ENCODE peak calls at places on chromosomes 2 and 18, in five cellular contexts. E, R, D, J and X are unnamed samples.
A peak's percentile ranks its signal among the peaks of the same experiment; 100 is the strongest.

GRCh38 chr18:74435740-74436139 is 21.4 kb downstream of the DIPK1C start:
- DNase-seq in E (no peak), R (no peak), D (no peak), J (no peak), X (no peak)

GRCh38 chr2:110868971-110869370 is 136.6 kb downstream of the ACOXL start:
- DNase-seq in E (no peak), R (no peak), D (no peak), J (no peak), X (no peak)

GRCh38 chr2:174342600-174343342 is 8.0 kb downstream of the SP9 start:
- DNase-seq in E (no peak), R (no peak), D (no peak), J (no peak), X (peak; percentile 53)

GRCh38 chr2:230908595-230909191 is 16.3 kb downstream of the GPR55 start:
- DNase-seq in E (peak; percentile 79), R (peak; percentile 33), D (no peak), J (peak; percentile 27), X (peak; percentile 95)

GRCh38 chr2:63539416-63540162 is 48.7 kb downstream of the WDPCP start:
- DNase-seq in E (no peak), R (no peak), D (no peak), J (no peak), X (no peak)

GRCh38 chr2:217948341-217948791 is 54.4 kb downstream of the TNS1 start:
- DNase-seq in E (no peak), R (no peak), D (no peak), J (no peak), X (no peak)

GRCh38 chr18:2529154-2529553 is 42.2 kb downstream of the METTL4 start:
- DNase-seq in E (peak; percentile 92), R (peak; percentile 32), D (no peak), J (no peak), X (no peak)

GRCh38 chr2:14516844-14517243 is 115.7 kb upstream of the LRATD1 start:
- DNase-seq in E (peak; percentile 27), R (no peak), D (no peak), J (no peak), X (peak; percentile 51)

GRCh38 chr2:5915926-5916325 is 223.7 kb downstream of the SOX11 start:
- DNase-seq in E (peak; percentile 40), R (peak; percentile 69), D (peak; percentile 41), J (no peak), X (no peak)

GRCh38 chr18:57276720-57277284 is 75.6 kb upstream of the ST8SIA3 start:
- DNase-seq in E (no peak), R (no peak), D (no peak), J (no peak), X (no peak)

GRCh38 chr2:189409136-189409535 is 32.1 kb upstream of the WDR75 start:
- DNase-seq in E (peak; percentile 34), R (no peak), D (no peak), J (no peak), X (no peak)

GRCh38 chr18:7624697-7625096 is 57.6 kb downstream of the PTPRM start:
- DNase-seq in E (no peak), R (no peak), D (no peak), J (no peak), X (no peak)

GRCh38 chr2:219689676-219690628 is 62.5 kb downstream of the SLC4A3 start:
- DNase-seq in E (peak; percentile 76), R (peak; percentile 65), D (peak; percentile 51), J (no peak), X (peak; percentile 68)

GRCh38 chr2:42741140-42741539 is 22.8 kb downstream of the OXER1 start:
- DNase-seq in E (no peak), R (no peak), D (no peak), J (no peak), X (no peak)

GRCh38 chr2:135832891-135833290 is 4.1 kb downstream of the LCT start:
- DNase-seq in E (no peak), R (no peak), D (no peak), J (no peak), X (peak; percentile 73)

GRCh38 chr2:122018736-122019135 is 263.3 kb downstream of the TSN start:
- DNase-seq in E (no peak), R (no peak), D (no peak), J (no peak), X (no peak)

DNA sequence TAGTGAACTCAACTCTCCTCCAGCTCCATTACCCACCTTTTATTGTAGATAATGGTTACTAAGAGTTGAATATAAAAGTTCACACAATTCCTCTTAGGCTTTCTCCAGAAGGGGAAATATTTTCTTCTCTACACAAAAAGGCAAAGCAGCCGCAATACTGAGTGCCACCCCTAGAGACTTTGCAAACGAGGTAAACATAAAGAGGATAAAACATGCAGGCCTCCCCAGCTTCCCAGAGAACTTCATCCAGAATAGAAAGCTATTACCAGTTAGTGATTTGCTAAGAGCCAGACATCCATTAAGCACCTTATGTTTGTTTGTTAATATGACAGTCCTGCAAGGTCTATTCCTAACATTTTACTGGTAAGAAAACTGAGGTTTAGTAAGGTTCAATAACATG is 17.4 kb downstream of the ZNF521 start:
- DNase-seq in E (no peak), R (no peak), D (no peak), J (no peak), X (no peak)
- TF ChIP-seq CTCF in E (peak; percentile 46), R (peak; percentile 54), D (no peak), J (no peak), X (peak; percentile 16)

DNA sequence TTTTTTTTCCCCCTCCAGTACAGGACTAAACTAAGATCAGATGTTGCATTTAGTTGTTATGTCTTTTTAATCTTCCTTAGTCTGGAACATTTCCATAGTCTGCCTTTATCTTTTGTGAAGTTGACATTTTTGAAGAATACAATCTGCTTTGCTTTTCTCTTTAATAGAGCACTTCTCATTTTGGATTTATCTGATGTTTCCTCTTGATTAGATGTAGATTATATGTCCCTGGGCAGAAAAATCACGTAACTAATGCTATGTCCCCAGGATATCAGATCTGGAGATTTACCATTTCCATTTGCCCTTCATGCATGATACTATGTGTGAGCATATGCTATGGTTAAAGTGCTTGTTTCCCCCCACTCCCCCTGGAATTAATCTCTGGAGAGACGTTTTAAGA is 6.2 kb downstream of the ZNF638 start:
- DNase-seq in E (no peak), R (no peak), D (no peak), J (no peak), X (no peak)
- H3K27ac ChIP-seq in E (no peak overlapping the region), R (no peak overlapping the region), D (no peak overlapping the region), J (no peak overlapping the region), X (no peak overlapping the region)

DNA sequence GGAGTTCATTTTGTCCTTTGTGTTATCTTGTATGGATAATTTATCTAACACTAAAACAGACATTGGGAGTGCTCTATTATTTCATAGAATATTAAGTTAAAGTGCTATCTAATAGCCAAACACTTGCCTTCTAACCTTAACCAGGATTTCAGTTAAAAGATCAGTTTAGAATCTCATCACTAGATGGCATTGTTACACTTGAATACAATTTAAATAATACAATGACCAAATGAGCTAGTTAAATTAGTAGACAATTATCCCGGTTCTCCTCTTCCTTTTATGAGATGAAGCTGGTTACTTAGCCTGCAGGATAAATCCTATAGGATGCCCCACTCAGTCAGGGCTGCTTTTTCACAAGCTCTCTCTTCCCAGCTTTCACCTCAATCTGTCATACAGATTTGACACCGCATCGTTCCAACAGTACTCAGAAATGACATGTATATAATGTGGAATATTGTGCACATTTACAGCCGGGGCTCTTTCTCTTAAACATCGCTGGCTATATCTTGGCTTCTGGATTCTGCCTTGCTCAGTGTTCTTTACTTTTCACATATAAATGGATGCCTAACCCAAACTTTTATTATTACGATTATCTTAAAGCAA is 678.8 kb downstream of the KCNJ3 start:
- DNase-seq in E (no peak), R (no peak), D (no peak), J (no peak), X (no peak)
- TF ChIP-seq CTCF in E (peak; percentile 25), R (peak; percentile 69), D (no peak), J (no peak), X (peak; percentile 42)

DNA sequence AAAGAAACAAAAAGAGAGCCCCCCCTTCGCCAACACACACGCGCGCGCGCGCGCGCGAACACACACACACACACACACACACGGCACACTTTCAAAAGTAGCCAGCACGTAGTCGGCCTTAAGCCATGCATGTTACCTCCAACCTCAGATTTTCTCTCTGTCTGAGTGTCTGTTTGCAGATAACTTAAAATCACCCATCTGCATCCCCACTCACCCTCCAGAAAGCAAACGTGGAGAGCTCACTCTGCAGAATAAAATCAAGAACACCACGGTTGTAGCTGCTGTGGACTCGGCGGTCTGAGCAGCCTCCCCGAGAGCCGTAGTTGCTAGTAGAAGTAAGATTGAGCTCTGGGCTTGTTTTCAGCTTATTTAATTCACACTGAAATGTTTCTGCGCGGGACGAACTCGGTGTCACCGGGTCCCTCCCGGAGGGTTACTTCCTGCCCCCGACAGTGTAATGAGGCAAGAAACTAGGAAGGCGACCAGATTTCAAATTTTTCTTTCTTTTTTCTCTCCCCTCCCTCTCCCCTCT is 5.2 kb downstream of the MEIS1 start:
- DNase-seq in E (no peak), R (no peak), D (no peak), J (no peak), X (no peak)
- H3K27ac ChIP-seq in E (no peak overlapping the region), R (no peak overlapping the region), D (peak overlapping the region; percentile 78), J (peak overlapping the region; percentile 95), X (peak overlapping the region; percentile 86)